ENCODE peak calls at places on chromosomes 3 and 15, in nine cellular contexts. A, O, K, C, T, B, G, J and S are unnamed samples.

GRCh38 chr3:71388535-71389120 is 194.9 kb downstream of the FOXP1 start:
- DNase-seq in A (no peak), O (no peak), K (no peak), C (no peak), T (no peak), B (no peak), G (no peak), J (no peak), S (no peak)

GRCh38 chr3:131033480-131034080 is 6.9 kb downstream of the NEK11 start:
- DNase-seq in A (peak; percentile 45), O (peak; percentile 63), K (peak; percentile 62), C (peak; percentile 41), T (peak; percentile 25), B (no peak), G (no peak), J (no peak), S (no peak)

GRCh38 chr3:187977659-187978058 is 176.3 kb upstream of the LPP start:
- DNase-seq in A (no peak), O (no peak), K (no peak), C (no peak), T (no peak), B (no peak), G (no peak), J (no peak), S (no peak)

GRCh38 chr15:42145546-42146455 is 10.6 kb downstream of the PLA2G4F start:
- DNase-seq in A (no peak), O (no peak), K (no peak), C (no peak), T (no peak), B (no peak), G (no peak), J (no peak), S (no peak)

GRCh38 chr3:23275814-23276213 is 72.7 kb downstream of the UBE2E2 start:
- DNase-seq in A (no peak), O (no peak), K (no peak), C (no peak), T (no peak), B (no peak), G (no peak), J (no peak), S (no peak)

GRCh38 chr15:76336254-76337046 is at the start of gene ISL2:
- DNase-seq in A (peak; percentile 90), O (peak; percentile 96), K (peak; percentile 97), C (peak; percentile 94), T (peak; percentile 36), B (peak; percentile 23), G (peak; percentile 41), J (peak; percentile 28), S (peak; percentile 76)

GRCh38 chr3:100335137-100335833 is 728 bp downstream of the NIT2 start:
- DNase-seq in A (peak; percentile 65), O (peak; percentile 38), K (peak; percentile 25), C (peak; percentile 21), T (no peak), B (no peak), G (no peak), J (no peak), S (no peak)

GRCh38 chr15:49383266-49383665 is 39.8 kb upstream of the FGF7 start:
- DNase-seq in A (peak; percentile 20), O (peak; percentile 36), K (no peak), C (no peak), T (no peak), B (no peak), G (no peak), J (no peak), S (no peak)

GRCh38 chr3:186640473-186640818 is 247 bp downstream of the FETUB start:
- DNase-seq in A (peak; percentile 75), O (peak; percentile 56), K (no peak), C (no peak), T (no peak), B (no peak), G (no peak), J (no peak), S (peak; percentile 73)

GRCh38 chr15:65981837-65982696 is 112.8 kb downstream of the RAB11A start:
- DNase-seq in A (no peak), O (no peak), K (peak; percentile 62), C (peak; percentile 90), T (peak; percentile 31), B (no peak), G (peak; percentile 14), J (peak; percentile 45), S (no peak)

GRCh38 chr3:168782193-168782592 is 686.5 kb upstream of the GOLIM4 start:
- DNase-seq in A (no peak), O (no peak), K (no peak), C (no peak), T (no peak), B (no peak), G (no peak), J (no peak), S (no peak)

GRCh38 chr3:184383033-184383740 is 3.3 kb downstream of the CHRD start:
- DNase-seq in A (no peak), O (no peak), K (no peak), C (no peak), T (no peak), B (no peak), G (no peak), J (no peak), S (no peak)

GRCh38 chr15:43762824-43763223 is 13.9 kb downstream of the ELL3 start:
- DNase-seq in A (peak; percentile 31), O (peak; percentile 6), K (no peak), C (no peak), T (no peak), B (no peak), G (no peak), J (no peak), S (no peak)

GRCh38 chr3:64216706-64217105 is 8.6 kb downstream of the PRICKLE2 start:
- DNase-seq in A (peak; percentile 83), O (peak; percentile 44), K (no peak), C (no peak), T (no peak), B (no peak), G (no peak), J (no peak), S (peak; percentile 51)

GRCh38 chr15:82146990-82147461 is 101.2 kb upstream of the MEX3B start:
- DNase-seq in A (peak; percentile 92), O (peak; percentile 93), K (no peak), C (no peak), T (no peak), B (no peak), G (no peak), J (no peak), S (no peak)

GRCh38 chr3:25293736-25294135 is 134.3 kb upstream of the RARB start:
- DNase-seq in A (no peak), O (no peak), K (peak; percentile 14), C (no peak), T (no peak), B (no peak), G (no peak), J (no peak), S (no peak)

GRCh38 chr3:58874795-58875194 is 175.0 kb downstream of the CFAP20DC start:
- DNase-seq in A (peak; percentile 70), O (peak; percentile 83), K (no peak), C (no peak), T (no peak), B (no peak), G (no peak), J (no peak), S (no peak)

GRCh38 chr3:13587442-13587841 is 38.5 kb downstream of the FBLN2 start:
- DNase-seq in A (no peak), O (no peak), K (peak; percentile 34), C (no peak), T (no peak), B (no peak), G (no peak), J (no peak), S (no peak)

GRCh38 chr3:23915537-23916108 is 1.2 kb downstream of the NKIRAS1 start:
- DNase-seq in A (peak; percentile 65), O (peak; percentile 36), K (no peak), C (no peak), T (peak; percentile 41), B (no peak), G (no peak), J (no peak), S (no peak)

GRCh38 chr15:85274315-85275050 is 105.9 kb upstream of the AKAP13 start:
- DNase-seq in A (no peak), O (no peak), K (no peak), C (no peak), T (no peak), B (no peak), G (peak; percentile 44), J (no peak), S (no peak)

GRCh38 chr3:85835857-85836470 is 877.2 kb downstream of the CADM2 start:
- DNase-seq in A (no peak), O (no peak), K (no peak), C (no peak), T (no peak), B (no peak), G (no peak), J (no peak), S (no peak)

GRCh38 chr3:48507256-48508061 is 3.5 kb upstream of the SHISA5 start:
- DNase-seq in A (peak; percentile 69), O (peak; percentile 76), K (peak; percentile 90), C (peak; percentile 63), T (no peak), B (no peak), G (peak; percentile 61), J (peak; percentile 13), S (peak; percentile 84)

GRCh38 chr3:115165266-115165665 is 18.2 kb upstream of the ZBTB20 start:
- DNase-seq in A (no peak), O (no peak), K (no peak), C (no peak), T (no peak), B (no peak), G (no peak), J (no peak), S (no peak)

GRCh38 chr3:107641572-107642307 is 119.0 kb downstream of the BBX start:
- DNase-seq in A (peak; percentile 54), O (no peak), K (no peak), C (no peak), T (no peak), B (no peak), G (no peak), J (no peak), S (no peak)

GRCh38 chr15:36896949-36897348 is 203.4 kb downstream of the MEIS2 start:
- DNase-seq in A (no peak), O (no peak), K (no peak), C (no peak), T (no peak), B (no peak), G (no peak), J (no peak), S (no peak)

GRCh38 chr3:187967982-187968381 is 186.0 kb upstream of the LPP start:
- DNase-seq in A (peak; percentile 62), O (peak; percentile 77), K (no peak), C (no peak), T (no peak), B (no peak), G (no peak), J (no peak), S (no peak)

GRCh38 chr3:132553811-132554210 is 43.3 kb upstream of the ACKR4 start:
- DNase-seq in A (no peak), O (no peak), K (no peak), C (no peak), T (no peak), B (no peak), G (no peak), J (no peak), S (no peak)

GRCh38 chr3:120440001-120440703 is 10.6 kb downstream of the FSTL1 start:
- DNase-seq in A (peak; percentile 77), O (peak; percentile 62), K (no peak), C (no peak), T (no peak), B (no peak), G (no peak), J (no peak), S (no peak)

GRCh38 chr3:70736009-70736408 is 423.6 kb upstream of the MDFIC2 start:
- DNase-seq in A (peak; percentile 65), O (peak; percentile 10), K (no peak), C (no peak), T (no peak), B (no peak), G (no peak), J (no peak), S (no peak)

GRCh38 chr3:38354588-38355344 is 8.2 kb downstream of the XYLB start:
- DNase-seq in A (peak; percentile 33), O (peak; percentile 16), K (no peak), C (no peak), T (no peak), B (no peak), G (no peak), J (no peak), S (no peak)

GRCh38 chr3:182212479-182213076 is 500.9 kb downstream of the SOX2 start:
- DNase-seq in A (peak; percentile 6), O (peak; percentile 67), K (peak; percentile 89), C (no peak), T (peak; percentile 66), B (no peak), G (peak; percentile 45), J (no peak), S (peak; percentile 79)